ENCODE peak calls at places on chromosomes 6 and 20, in ten cellular contexts. L is C1 segment of cervical spinal cord; B is AG04450; Z is stimulated activated CD4-positive, alpha-beta T cell treated with anti-CD3 and anti-CD28 coated beads, Interleukin-1b, Interleukin-23, amount 100 ng/mL, for 1 hour; N is breast epithelium; Q is LoVo; H is T47D; Y is endothelial cell; D is choroid plexus epithelial cell; R is cerebellar cortex. W is an unnamed sample.

GRCh38 chr6:73695619-73696421 is at the start of gene CD109:
- DNase-seq in Y (peak; percentile 58), H (peak; percentile 21), D (peak; percentile 83), B (peak; percentile 32), Q (peak; percentile 57), Z (peak; percentile 48), L (peak; percentile 26), R (no peak), N (no peak), W (no peak)

GRCh38 chr6:144675231-144675861 is 390.2 kb downstream of the UTRN start:
- DNase-seq in N (no peak), Z (no peak), Q (peak; percentile 59), D (peak; percentile 96), R (no peak), B (no peak), L (no peak), H (no peak), Y (no peak), W (no peak)

GRCh38 chr6:167305796-167306195 is 14.7 kb downstream of the UNC93A start:
- DNase-seq in B (no peak), Y (no peak), N (no peak), Q (no peak), L (no peak), Z (no peak), R (no peak), D (no peak), H (no peak), W (no peak)

GRCh38 chr20:62370115-62370806 is 3.1 kb upstream of the LAMA5 start:
- DNase-seq in N (peak; percentile 79), B (no peak), Y (no peak), Q (peak; percentile 70), L (no peak), H (no peak), Z (no peak), R (no peak), D (no peak), W (no peak)

GRCh38 chr6:20711518-20711917 is 177.3 kb downstream of the CDKAL1 start:
- DNase-seq in B (no peak), N (no peak), Z (no peak), Q (no peak), D (peak; percentile 77), L (no peak), Y (no peak), H (no peak), R (no peak), W (no peak)

GRCh38 chr6:34344314-34344713 is 48.2 kb downstream of the NUDT3 start:
- DNase-seq in D (no peak), Z (no peak), H (no peak), Q (no peak), Y (no peak), R (no peak), B (no peak), N (no peak), L (no peak), W (no peak)

GRCh38 chr20:50805349-50805684 is 10.5 kb downstream of the BCAS4 start:
- DNase-seq in L (no peak), H (no peak), B (no peak), Q (no peak), D (no peak), R (no peak), N (no peak), Y (no peak), Z (no peak), W (no peak)

GRCh38 chr6:41224800-41225199 is 3.3 kb upstream of the TREML4 start:
- DNase-seq in L (no peak), Z (no peak), D (no peak), R (no peak), Y (no peak), N (no peak), Q (no peak), B (no peak), H (no peak), W (no peak)

GRCh38 chr20:3203315-3204123 is 963 bp downstream of the DDRGK1 start:
- DNase-seq in L (peak; percentile 52), R (peak; percentile 51), D (peak; percentile 16), Z (no peak), Y (no peak), N (no peak), H (peak; percentile 39), B (no peak), Q (no peak), W (peak; percentile 68)